ENCODE peak calls at places on chromosomes 7 and 10, in seven cellular contexts. H is spleen, V is MM.1S, D is B cell, E is fibroblast of lung, O is lower lobe of right lung, K is GM06990. R is an unnamed sample.

GRCh38 chr7:2012981-2013380 is 219.8 kb downstream of the MAD1L1 start:
- DNase-seq in H (peak), E (peak), O (peak), V (no peak), D (no peak), K (no peak), R (no peak)

GRCh38 chr7:21426286-21426957 is 1.5 kb upstream of the SP4 start:
- DNase-seq in O (no peak), E (no peak), V (peak), K (no peak), D (no peak), H (no peak), R (no peak)

GRCh38 chr7:1741751-1742554 is 71.9 kb downstream of the ELFN1 start:
- DNase-seq in D (no peak), E (no peak), H (peak), K (peak), O (no peak), V (peak), R (peak)

GRCh38 chr7:24764972-24765744 is 7.9 kb upstream of the GSDME start:
- DNase-seq in K (no peak), D (no peak), O (no peak), E (no peak), H (no peak), V (no peak), R (no peak)

GRCh38 chr7:129612112-129613015 is 844 bp downstream of the NRF1 start:
- DNase-seq in V (peak), E (peak), O (peak), K (peak), H (peak), D (peak), R (peak)

GRCh38 chr7:77266162-77266807 is 66.7 kb upstream of the FGL2 start:
- DNase-seq in O (no peak), V (no peak), H (no peak), D (no peak), E (peak), K (peak), R (peak)

GRCh38 chr10:43203491-43204393 is 63.1 kb downstream of the RASGEF1A start:
- DNase-seq in H (peak), K (no peak), E (no peak), D (peak), V (no peak), O (peak), R (no peak)

GRCh38 chr7:46126901-46127300 is 205.8 kb upstream of the IGFBP3 start:
- DNase-seq in O (no peak), E (no peak), K (no peak), V (no peak), D (no peak), H (no peak), R (no peak)

GRCh38 chr7:29609162-29610030 is 45.8 kb downstream of the PRR15 start:
- DNase-seq in K (no peak), V (peak), D (no peak), H (no peak), E (peak), O (no peak), R (no peak)

GRCh38 chr7:148693651-148694050 is 5.1 kb upstream of the CUL1 start:
- DNase-seq in K (no peak), O (no peak), H (no peak), D (no peak), E (no peak), V (no peak), R (no peak)

GRCh38 chr7:88167223-88167622 is 52.6 kb downstream of the SRI start:
- DNase-seq in E (no peak), O (no peak), V (no peak), H (no peak), K (no peak), D (no peak), R (no peak)

GRCh38 chr7:33334349-33334748 is 205.0 kb downstream of the BBS9 start:
- DNase-seq in H (no peak), K (no peak), O (no peak), E (peak), V (no peak), D (no peak), R (peak)

GRCh38 chr7:82080254-82080924 is 310.5 kb upstream of the HGF start:
- DNase-seq in E (no peak), O (no peak), H (no peak), D (no peak), V (no peak), K (peak), R (no peak)

GRCh38 chr7:151676759-151677158 is 157.1 kb upstream of the RHEB start:
- DNase-seq in E (no peak), O (no peak), H (no peak), V (no peak), K (no peak), D (no peak), R (no peak)

GRCh38 chr7:55887786-55888185 is 530 bp downstream of the ZNF713 start:
- DNase-seq in H (no peak), E (peak), D (no peak), V (no peak), K (no peak), O (no peak), R (no peak)

GRCh38 chr7:34675749-34676374 is 17.8 kb downstream of the NPSR1 start:
- DNase-seq in K (no peak), H (no peak), D (no peak), O (no peak), E (peak), V (peak), R (peak)

GRCh38 chr10:91604462-91604935 is 28.4 kb downstream of the PPP1R3C start:
- DNase-seq in O (no peak), D (no peak), H (no peak), E (peak), V (no peak), K (no peak), R (no peak)

GRCh38 chr10:34194259-34194658 is 620.8 kb downstream of the PARD3 start:
- DNase-seq in D (no peak), V (no peak), E (peak), H (no peak), K (no peak), O (no peak), R (no peak)

GRCh38 chr10:17290226-17290625 is 62.2 kb downstream of the VIM start:
- DNase-seq in O (no peak), K (no peak), V (no peak), E (peak), D (no peak), H (no peak), R (peak)

DNA sequence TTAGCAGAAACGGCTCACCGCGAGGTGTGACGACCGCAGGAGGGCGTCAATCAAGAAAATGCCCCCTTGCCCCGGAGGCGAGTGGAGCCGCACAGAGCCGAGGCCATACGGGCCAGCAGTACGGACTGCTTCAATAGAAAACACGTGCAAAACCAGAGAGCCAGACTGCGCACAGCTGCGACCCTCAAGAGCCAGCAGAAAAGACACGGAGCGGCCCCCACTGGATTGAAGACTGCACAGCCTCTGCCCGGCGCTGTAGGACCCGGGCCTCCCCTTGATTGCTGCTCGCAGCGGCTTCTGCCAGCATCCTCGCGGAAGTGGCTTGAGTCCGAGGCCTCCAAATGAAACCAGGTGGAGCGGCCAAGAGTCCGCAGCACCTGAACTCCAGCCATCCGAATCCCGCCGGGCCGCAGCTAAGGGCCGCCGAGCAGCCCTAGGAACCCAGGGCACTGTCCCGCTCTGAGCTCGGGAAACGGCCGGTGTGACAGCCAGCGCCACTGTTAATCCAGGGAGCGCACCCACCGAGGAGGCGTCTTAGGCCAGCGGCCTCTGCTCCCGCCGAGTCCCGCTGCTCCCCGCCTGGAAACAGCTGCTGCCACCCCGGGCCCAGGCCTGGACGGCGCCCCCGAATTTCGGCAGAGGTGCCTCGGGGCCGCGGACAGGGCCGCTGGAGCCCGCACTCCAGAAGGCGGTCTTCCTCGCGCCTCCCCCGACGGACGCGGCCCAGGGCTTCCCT is 660 bp upstream of the HHEX start:
- DNase-seq in K (peak), V (no peak), H (no peak), O (no peak), E (peak), D (no peak), R (peak)
- TF ChIP-seq CTCF in K (peak), V (no peak), H (peak), O (no peak), E (no peak), D (peak), R (no peak)

GRCh38 chr10:71429929-71430328 is 33.2 kb downstream of the CDH23 start:
- DNase-seq in O (no peak), V (no peak), H (peak), K (no peak), D (no peak), E (no peak), R (no peak)

GRCh38 chr10:71433116-71433982 is 36.6 kb downstream of the CDH23 start:
- DNase-seq in D (no peak), E (no peak), K (no peak), O (no peak), V (no peak), H (peak), R (no peak)

GRCh38 chr10:71431216-71431944 is 34.7 kb downstream of the CDH23 start:
- DNase-seq in E (no peak), D (no peak), O (no peak), V (no peak), H (peak), K (no peak), R (no peak)

GRCh38 chr10:71433983-71434744 is 37.4 kb downstream of the CDH23 start:
- DNase-seq in E (no peak), V (no peak), D (no peak), K (no peak), O (no peak), H (peak), R (peak)

DNA sequence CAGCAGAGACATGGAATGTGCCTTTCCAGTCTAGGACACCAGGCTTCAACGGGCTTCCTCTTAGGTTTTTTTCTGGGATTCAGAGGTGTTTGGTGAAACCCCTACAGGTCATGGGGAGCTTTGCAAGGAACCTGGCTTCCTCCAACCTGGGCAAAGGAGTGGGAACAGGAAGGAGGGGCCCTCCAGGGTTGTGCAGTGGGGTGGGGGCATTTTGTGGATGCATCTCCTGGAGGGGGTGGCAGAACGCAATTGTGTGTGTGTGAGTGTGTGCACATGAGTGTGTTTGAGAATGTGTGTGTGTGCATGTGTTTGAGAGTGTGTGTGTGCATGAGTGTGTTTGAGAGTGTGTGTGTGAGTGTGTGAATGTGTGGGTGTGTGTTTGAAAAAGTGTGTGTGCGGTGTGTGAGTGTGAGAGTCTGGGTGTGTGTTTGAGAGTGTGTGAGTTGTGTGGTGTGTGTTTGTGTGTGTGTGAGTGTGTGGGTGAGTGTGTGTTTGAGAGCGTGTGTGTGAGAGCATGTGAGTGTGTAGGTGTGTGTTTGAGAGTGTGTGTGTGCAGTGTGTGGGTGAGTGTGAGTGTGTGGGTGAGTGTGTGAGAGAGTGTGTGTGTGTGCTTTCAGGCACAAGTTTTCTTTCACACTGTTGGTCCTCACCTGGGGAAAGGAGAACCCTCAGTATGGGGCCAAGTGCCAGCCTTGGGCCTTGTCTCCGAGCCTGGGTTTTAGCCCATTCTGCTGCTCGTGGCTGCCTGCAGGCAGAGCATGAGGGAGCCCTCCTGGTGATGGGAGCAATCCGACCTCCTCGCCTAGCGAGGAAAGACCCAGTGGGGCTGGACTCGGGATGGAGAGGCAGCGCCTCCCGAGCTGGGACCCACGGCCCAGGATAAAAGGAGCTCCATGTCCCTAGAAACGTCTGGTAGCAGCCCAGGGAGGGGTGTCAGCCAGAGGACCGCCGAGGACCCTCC is 35.5 kb downstream of the CDH23 start:
- DNase-seq in D (no peak), V (no peak), E (no peak), H (peak), K (no peak), O (no peak), R (no peak)
- TF ChIP-seq CTCF in D (no peak), V (no peak), E (no peak), H (no peak), K (no peak), O (no peak), R (no peak)

GRCh38 chr10:118045154-118045841 is 1.4 kb downstream of the RAB11FIP2 start:
- DNase-seq in K (no peak), O (no peak), H (no peak), V (no peak), D (no peak), E (no peak), R (no peak)

GRCh38 chr10:118047363-118047719 is 600 bp upstream of the RAB11FIP2 start:
- DNase-seq in V (no peak), D (peak), E (no peak), H (peak), K (peak), O (no peak), R (no peak)

GRCh38 chr10:118042827-118043242 is 3.9 kb downstream of the RAB11FIP2 start:
- DNase-seq in K (no peak), V (no peak), O (no peak), D (no peak), H (no peak), E (peak), R (no peak)

GRCh38 chr10:118045842-118046490 is 775 bp downstream of the RAB11FIP2 start:
- DNase-seq in V (peak), D (no peak), K (no peak), O (peak), H (no peak), E (peak), R (peak)

DNA sequence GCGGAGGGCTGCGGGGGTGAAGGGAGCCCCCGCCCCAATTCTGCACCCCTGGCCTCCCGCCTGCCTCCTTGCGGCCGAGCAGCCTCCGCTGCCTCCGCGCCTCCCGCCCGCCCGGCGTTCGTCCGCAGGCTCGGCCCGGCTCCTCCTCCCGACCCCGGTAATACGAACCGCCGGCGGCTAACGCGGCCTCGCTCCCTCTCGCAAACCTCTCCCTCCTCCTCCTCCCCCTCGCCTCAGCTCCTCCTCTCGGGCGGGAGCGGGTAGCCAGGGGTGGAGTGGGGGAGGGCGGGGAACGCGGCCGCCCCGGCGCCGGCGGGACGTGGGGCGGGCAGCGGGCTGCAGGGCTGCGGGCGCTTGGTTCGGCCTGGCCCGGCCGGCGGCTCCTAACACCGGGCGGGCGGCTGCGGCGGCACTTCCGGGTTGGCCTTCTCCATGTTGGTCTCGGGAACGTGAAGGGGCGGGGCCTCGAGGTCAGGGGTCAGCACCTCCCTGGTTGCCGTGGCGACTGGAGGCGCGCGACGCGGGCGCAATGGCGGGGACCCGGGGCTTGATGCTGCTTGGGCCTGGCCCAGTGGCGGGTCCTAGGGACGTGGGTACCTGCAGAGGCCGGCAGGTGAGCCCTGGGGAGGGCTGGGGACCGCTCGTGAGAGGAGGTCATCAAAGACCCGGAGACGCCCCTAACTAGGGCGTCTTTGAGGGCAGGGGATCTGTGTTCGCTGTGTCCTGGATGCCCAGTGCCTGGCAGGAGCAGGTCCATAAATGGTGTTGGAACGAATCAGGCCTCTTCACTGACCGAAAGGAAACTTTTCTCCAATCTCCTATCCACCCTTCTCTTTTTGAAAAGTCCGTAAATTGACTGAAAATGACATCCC is at the start of gene RAB11FIP2:
- DNase-seq in E (peak), O (peak), D (peak), V (peak), K (peak), H (peak), R (peak)
- TF ChIP-seq CTCF in E (peak), O (peak), D (no peak), V (peak), K (no peak), H (peak), R (no peak)

DNA sequence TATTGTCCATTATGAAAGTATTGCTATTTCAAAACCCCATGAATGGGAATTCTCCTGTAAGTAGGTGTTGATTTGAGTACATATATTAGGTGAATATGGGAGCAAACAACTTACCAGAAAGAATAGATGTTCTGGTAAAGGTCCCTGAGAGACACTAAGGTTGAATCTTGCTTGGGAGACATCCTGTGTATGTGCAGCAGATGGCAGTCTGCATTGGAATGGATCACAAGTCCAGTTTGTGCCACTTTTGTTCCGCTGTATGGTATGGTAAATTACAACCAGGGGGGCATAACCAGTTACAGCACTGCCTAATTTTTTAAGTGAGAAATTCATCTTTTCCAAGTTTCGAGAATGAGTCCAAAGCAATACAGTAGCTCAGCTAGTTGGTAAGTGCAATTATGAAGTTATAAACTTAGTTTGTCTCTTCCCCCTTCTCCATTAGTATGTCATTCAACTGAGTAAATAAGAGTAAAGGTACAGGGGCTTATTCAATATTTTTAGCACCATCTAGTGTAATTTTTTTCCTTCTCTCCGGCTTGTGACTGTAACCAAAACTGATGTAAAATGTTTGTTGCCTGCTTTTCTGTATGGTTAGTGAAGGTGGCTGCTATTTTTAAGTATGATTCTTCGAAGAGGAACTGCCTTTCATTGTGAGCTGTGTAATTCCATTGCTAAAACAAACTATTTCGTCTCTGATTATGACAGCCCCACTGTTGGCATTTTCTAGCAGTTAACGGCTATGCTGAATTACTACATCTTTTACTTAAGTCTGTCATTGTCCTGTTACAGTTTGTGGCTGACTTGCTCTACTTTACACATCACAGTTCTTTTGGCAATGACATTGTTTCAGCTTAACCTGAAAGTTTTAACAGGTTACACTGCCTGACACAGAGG is 2.8 kb downstream of the MCU start:
- DNase-seq in E (peak), K (no peak), O (no peak), V (peak), D (no peak), H (no peak), R (no peak)
- TF ChIP-seq CTCF in E (peak), K (peak), O (peak), V (peak), D (no peak), H (peak), R (no peak)